ENCODE peak calls at places on chromosomes 13 and 19, in four cellular contexts. O is T-helper 1 cell, M is substantia nigra, W is NCI-H2029. U is an unnamed sample.

GRCh38 chr19:31356587-31357314 is 7.5 kb upstream of the TSHZ3 start:
- DNase-seq in O (peak), M (peak), W (no peak), U (peak)

GRCh38 chr19:571127-571974 is 1.0 kb upstream of the BSG start:
- DNase-seq in O (peak), M (no peak), W (peak), U (peak)

GRCh38 chr13:32587014-32587773 is 942 bp downstream of the PDS5B start:
- DNase-seq in O (peak), M (peak), W (peak), U (peak)

GRCh38 chr19:8451885-8452284 is 7.1 kb downstream of the HNRNPM start:
- DNase-seq in O (no peak), M (no peak), W (no peak), U (no peak)

GRCh38 chr13:95500136-95500718 is 52.3 kb upstream of the CLDN10 start:
- DNase-seq in O (no peak), M (no peak), W (no peak), U (no peak)

GRCh38 chr19:54062643-54063042 is 1.1 kb downstream of the VSTM1 start:
- DNase-seq in O (no peak), M (no peak), W (no peak), U (no peak)

GRCh38 chr13:27372896-27373295 is 51.5 kb upstream of the GTF3A start:
- DNase-seq in O (no peak), M (no peak), W (peak), U (no peak)

GRCh38 chr19:621819-622218 is 11.5 kb downstream of the POLRMT start:
- DNase-seq in O (no peak), M (no peak), W (no peak), U (no peak)

GRCh38 chr13:98097749-98098148 is 45.1 kb upstream of the FARP1 start:
- DNase-seq in O (no peak), M (no peak), W (no peak), U (no peak)

GRCh38 chr19:10516671-10517286 is 468 bp downstream of the S1PR5 start:
- DNase-seq in O (no peak), M (no peak), W (no peak), U (no peak)